ENCODE peak calls at places on chromosomes 2 and 18, in nine cellular contexts. E, N, U, I, G, A, O, W and R are unnamed samples.

GRCh38 chr2:218168635-218169462 is 2.1 kb upstream of the CXCR1 start:
- DNase-seq in E (no peak), N (peak), U (peak), I (peak), G (no peak), A (peak), O (peak), W (peak), R (no peak)

GRCh38 chr2:7905756-7906155 is 776.1 kb upstream of the ID2 start:
- DNase-seq in E (no peak), N (no peak), U (no peak), I (peak), G (no peak), A (no peak), O (no peak), W (no peak), R (no peak)

GRCh38 chr2:166451451-166451850 is 42.6 kb downstream of the SCN7A start:
- DNase-seq in E (no peak), N (no peak), U (no peak), I (no peak), G (no peak), A (no peak), O (no peak), W (peak), R (no peak)

GRCh38 chr2:47058061-47058931 is 96.8 kb downstream of the STPG4 start:
- DNase-seq in E (no peak), N (no peak), U (peak), I (no peak), G (peak), A (no peak), O (no peak), W (no peak), R (no peak)

GRCh38 chr2:222269132-222269531 is 29.7 kb downstream of the PAX3 start:
- DNase-seq in E (no peak), N (no peak), U (no peak), I (no peak), G (no peak), A (no peak), O (no peak), W (no peak), R (no peak)

GRCh38 chr2:188573453-188573852 is 281.8 kb downstream of the GULP1 start:
- DNase-seq in E (no peak), N (no peak), U (no peak), I (no peak), G (peak), A (no peak), O (no peak), W (no peak), R (no peak)

GRCh38 chr2:42794271-42795046 is 2.1 kb upstream of the HAAO start:
- DNase-seq in E (no peak), N (no peak), U (no peak), I (no peak), G (peak), A (no peak), O (peak), W (no peak), R (no peak)

GRCh38 chr2:18752667-18753422 is 163.5 kb upstream of the NT5C1B start:
- DNase-seq in E (no peak), N (no peak), U (no peak), I (no peak), G (no peak), A (no peak), O (no peak), W (no peak), R (no peak)

GRCh38 chr18:62091487-62092120 is 95.3 kb downstream of the PIGN start:
- DNase-seq in E (no peak), N (no peak), U (no peak), I (no peak), G (no peak), A (no peak), O (no peak), W (no peak), R (no peak)